ENCODE peak calls at places on chromosomes 2 and 18, in four cellular contexts. T, V, I and X are unnamed samples.

GRCh38 chr2:58137221-58137620 is 90.6 kb downstream of the VRK2 start:
- DNase-seq in T (no peak), V (no peak), I (no peak), X (no peak)

GRCh38 chr2:192067631-192068030 is 127.1 kb downstream of the TMEFF2 start:
- DNase-seq in T (no peak), V (no peak), I (no peak), X (no peak)

GRCh38 chr2:199485732-199486335 is 28.1 kb upstream of the SATB2 start:
- DNase-seq in T (peak), V (no peak), I (peak), X (peak)

GRCh38 chr2:3099145-3099859 is 278.3 kb downstream of the EIPR1 start:
- DNase-seq in T (no peak), V (no peak), I (no peak), X (no peak)

GRCh38 chr18:74990563-74991081 is 218.3 kb downstream of the PTGR3 start:
- DNase-seq in T (no peak), V (no peak), I (no peak), X (no peak)

GRCh38 chr2:62467475-62468321 is 38.3 kb downstream of the TMEM17 start:
- DNase-seq in T (no peak), V (no peak), I (peak), X (no peak)

GRCh38 chr2:157194097-157194688 is 63.3 kb upstream of the GALNT5 start:
- DNase-seq in T (peak), V (peak), I (peak), X (peak)

GRCh38 chr18:77858331-77858730 is 608.7 kb downstream of the GALR1 start:
- DNase-seq in T (no peak), V (no peak), I (no peak), X (no peak)

GRCh38 chr18:77062518-77063003 is 70.0 kb downstream of the MBP start:
- DNase-seq in T (no peak), V (no peak), I (no peak), X (no peak)

GRCh38 chr18:77210249-77210648 is 39.4 kb upstream of the GALR1 start:
- DNase-seq in T (no peak), V (no peak), I (no peak), X (no peak)

GRCh38 chr2:145815933-145816332 is 1296.0 kb upstream of the ZEB2 start:
- DNase-seq in T (no peak), V (no peak), I (no peak), X (no peak)

GRCh38 chr18:1917141-1917540 is 654.2 kb downstream of the METTL4 start:
- DNase-seq in T (no peak), V (no peak), I (no peak), X (no peak)

GRCh38 chr2:26712486-26713465 is 20.3 kb downstream of the KCNK3 start:
- DNase-seq in T (no peak), V (peak), I (no peak), X (no peak)

GRCh38 chr18:986071-986470 is 81.4 kb downstream of the ADCYAP1 start:
- DNase-seq in T (no peak), V (no peak), I (no peak), X (no peak)

GRCh38 chr18:808086-808485 is 4.0 kb downstream of the YES1 start:
- DNase-seq in T (no peak), V (no peak), I (no peak), X (no peak)

GRCh38 chr2:13009027-13009426 is 292.3 kb downstream of the TRIB2 start:
- DNase-seq in T (no peak), V (no peak), I (no peak), X (no peak)

GRCh38 chr2:145874466-145874865 is 1354.5 kb upstream of the ZEB2 start:
- DNase-seq in T (no peak), V (no peak), I (no peak), X (no peak)

GRCh38 chr2:54895735-54896134 is 154.5 kb downstream of the RTN4 start:
- DNase-seq in T (no peak), V (no peak), I (no peak), X (no peak)

GRCh38 chr2:181393472-181393871 is 63.7 kb upstream of the ITGA4 start:
- DNase-seq in T (peak), V (peak), I (peak), X (no peak)

GRCh38 chr2:106517329-106517728 is 30.2 kb downstream of the CD8B2 start:
- DNase-seq in T (no peak), V (no peak), I (no peak), X (no peak)

GRCh38 chr2:18362696-18363095 is 197.8 kb downstream of the RDH14 start:
- DNase-seq in T (no peak), V (no peak), I (no peak), X (no peak)

GRCh38 chr2:239553376-239554000 is 152.7 kb upstream of the HDAC4 start:
- DNase-seq in T (no peak), V (no peak), I (no peak), X (no peak)

GRCh38 chr2:220466251-220466691 is 838.8 kb downstream of the SLC4A3 start:
- DNase-seq in T (no peak), V (no peak), I (no peak), X (no peak)

GRCh38 chr18:8793445-8794132 is 88.2 kb downstream of the MTCL1 start:
- DNase-seq in T (no peak), V (peak), I (no peak), X (no peak)

GRCh38 chr2:175233135-175233719 is 51.7 kb upstream of the ATP5MC3 start:
- DNase-seq in T (no peak), V (no peak), I (no peak), X (no peak)

GRCh38 chr2:230130668-230131364 is 62.1 kb upstream of the SLC16A14 start:
- DNase-seq in T (peak), V (no peak), I (peak), X (no peak)

GRCh38 chr2:172098287-172098649 is 4.4 kb downstream of the DLX2 start:
- DNase-seq in T (no peak), V (peak), I (no peak), X (peak)

DNA sequence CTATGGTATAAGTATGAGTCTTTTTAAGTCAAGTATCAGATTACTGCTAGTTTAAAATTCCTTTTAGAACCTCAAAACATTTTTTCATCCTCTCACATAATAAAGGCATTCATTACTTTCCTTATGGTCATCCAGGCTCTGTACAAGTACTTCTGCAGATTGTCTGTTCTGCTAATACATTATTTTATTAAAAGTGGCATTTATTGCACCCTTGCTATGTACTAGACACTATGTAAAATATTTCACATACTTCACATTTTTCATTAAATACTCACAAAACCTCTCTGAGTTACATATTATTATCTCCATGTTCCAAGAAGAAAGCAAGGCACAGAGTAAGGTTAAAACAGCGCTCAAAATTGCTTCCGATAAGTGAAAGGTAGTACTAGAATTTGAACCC is 84.1 kb downstream of the RAPH1 start:
- DNase-seq in T (no peak), V (no peak), I (no peak), X (no peak)
- TF ChIP-seq ELF1 in T (no peak), V (no peak), I (no peak), X (no peak)

DNA sequence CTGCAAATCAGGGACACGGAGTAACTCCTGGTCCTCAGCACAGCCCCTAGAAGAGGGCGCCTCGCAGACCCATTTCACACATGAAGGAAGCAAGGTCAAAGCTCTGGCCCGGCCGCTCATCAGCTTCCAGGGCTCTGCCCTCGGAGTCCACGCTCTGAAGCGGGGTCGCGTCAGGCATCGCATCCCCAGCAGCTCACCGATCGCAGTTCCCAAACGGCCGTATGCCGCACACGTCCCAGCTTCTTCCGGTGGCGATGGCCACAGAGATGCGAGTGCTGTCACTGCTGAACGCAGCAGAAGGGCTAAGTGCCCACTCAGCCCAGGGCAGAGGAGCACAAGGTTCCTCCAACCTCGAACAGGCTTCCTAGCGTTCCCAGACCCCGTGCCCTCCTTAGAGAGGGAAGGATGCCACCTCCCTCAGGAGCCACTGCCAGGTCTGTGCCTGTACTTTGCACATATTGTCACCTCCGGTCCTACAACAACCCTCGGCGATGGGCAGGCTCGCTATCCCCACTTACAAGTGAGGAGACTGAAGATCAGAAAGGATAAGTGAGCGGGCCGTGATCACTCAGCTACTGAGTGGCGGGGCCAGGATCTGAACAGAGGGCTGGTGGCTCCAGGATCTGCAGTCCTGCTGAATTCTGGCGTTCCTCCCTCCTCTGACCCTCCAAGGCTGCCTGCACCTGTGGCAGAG is 71.3 kb downstream of the COPS8 start:
- DNase-seq in T (no peak), V (no peak), I (no peak), X (no peak)
- TF ChIP-seq ELF1 in T (no peak), V (no peak), I (no peak), X (no peak)

GRCh38 chr18:79523738-79524180 is 128.0 kb downstream of the NFATC1 start:
- DNase-seq in T (no peak), V (no peak), I (no peak), X (no peak)
- TF ChIP-seq ELF1 in T (no peak), V (no peak), I (no peak), X (no peak)

GRCh38 chr2:69538872-69539548 is 101.8 kb upstream of the NFU1 start:
- DNase-seq in T (no peak), V (no peak), I (peak), X (no peak)
- TF ChIP-seq ELF1 in T (no peak), V (no peak), I (peak), X (no peak)